ENCODE peak calls at places on chromosomes 16 and 17, in ten cellular contexts. L is breast epithelium, Q is left lung, V is suprapubic skin, M is lower lobe of right lung, J is stomach, U is Peyer's patch, R is Caco-2, K is neural progenitor cell, F is heart right ventricle. E is an unnamed sample.

GRCh38 chr17:67377727-67378443 is 804 bp downstream of the PITPNC1 start:
- DNase-seq in M (peak; percentile 75), K (peak; percentile 74), J (peak; percentile 54), L (peak; percentile 59), Q (peak; percentile 66), U (peak; percentile 56), F (peak; percentile 61), R (peak; percentile 70), V (peak; percentile 76), E (peak; percentile 92)

GRCh38 chr16:89446136-89446974 is 44.0 kb downstream of the ANKRD11 start:
- DNase-seq in L (no peak), V (no peak), F (no peak), Q (no peak), R (no peak), J (no peak), K (no peak), U (no peak), M (no peak), E (no peak)

GRCh38 chr16:5350118-5350517 is 252.5 kb upstream of the EEF2KMT start:
- DNase-seq in J (no peak), U (no peak), L (no peak), R (no peak), F (no peak), M (no peak), K (peak; percentile 25), V (no peak), Q (no peak), E (no peak)

GRCh38 chr17:60231234-60231633 is 81.5 kb downstream of the CA4 start:
- DNase-seq in L (no peak), M (no peak), U (no peak), Q (no peak), R (no peak), K (peak; percentile 4), F (no peak), J (no peak), V (no peak), E (no peak)

GRCh38 chr17:30519707-30520106 is 42.5 kb downstream of the GOSR1 start:
- DNase-seq in F (no peak), M (no peak), L (no peak), U (no peak), J (no peak), Q (no peak), V (no peak), K (no peak), R (no peak), E (no peak)

GRCh38 chr17:40022497-40022896 is 7.3 kb downstream of the CSF3 start:
- DNase-seq in M (no peak), U (no peak), K (no peak), J (no peak), Q (no peak), L (no peak), F (no peak), R (no peak), V (no peak), E (no peak)

GRCh38 chr17:76447931-76448652 is 4.9 kb downstream of the UBE2O start:
- DNase-seq in L (no peak), F (no peak), K (no peak), J (no peak), R (no peak), U (no peak), M (no peak), V (no peak), Q (no peak), E (no peak)

GRCh38 chr17:37273419-37274051 is 102.2 kb upstream of the C17orf78 start:
- DNase-seq in L (no peak), Q (no peak), U (no peak), M (no peak), R (no peak), V (no peak), K (peak; percentile 28), F (no peak), J (no peak), E (no peak)

DNA sequence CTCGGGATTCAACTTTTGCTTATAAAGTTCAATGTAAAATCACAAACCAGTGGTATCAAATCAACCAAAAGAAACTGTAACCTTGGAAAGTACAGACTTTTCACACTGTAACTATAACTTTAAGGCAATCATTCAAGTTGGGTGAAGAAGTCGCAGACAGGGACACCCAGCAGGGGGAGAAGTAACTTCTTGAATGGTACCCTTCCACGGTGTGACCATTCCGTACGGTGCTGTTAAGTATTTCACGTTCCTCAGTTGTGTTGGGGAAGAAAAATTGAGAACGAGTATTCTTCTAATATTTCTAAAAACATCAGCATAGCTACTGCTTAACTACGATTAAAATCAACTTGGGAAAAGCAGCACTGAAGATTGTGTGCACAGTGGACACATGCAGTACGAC is 55.8 kb downstream of the MYH10 start:
- DNase-seq in V (no peak), R (no peak), Q (no peak), F (no peak), J (no peak), L (no peak), U (no peak), M (no peak), K (no peak), E (no peak)
- TF ChIP-seq CTCF in V (no peak), R (peak; percentile 21), Q (no peak), F (peak; percentile 27), J (no peak), L (no peak), U (peak; percentile 17), M (peak; percentile 25), K (peak; percentile 14), E (no peak)

GRCh38 chr16:24771779-24772157 is 42.3 kb downstream of the TNRC6A start:
- DNase-seq in L (no peak), J (no peak), V (no peak), F (no peak), K (no peak), R (no peak), Q (no peak), M (no peak), U (no peak), E (no peak)
- H3K36me3 ChIP-seq in L (no peaks in the 10 kb centered on the region), J (peaks cover 12% of the 10 kb centered on the region), V (peaks cover 13% of the 10 kb centered on the region), F (peaks cover 4% of the 10 kb centered on the region), K (peaks cover 7% of the 10 kb centered on the region), R (peaks cover 1% of the 10 kb centered on the region), Q (peaks cover 11% of the 10 kb centered on the region), M (peaks cover 15% of the 10 kb centered on the region), U (peaks cover 11% of the 10 kb centered on the region), E (no peaks in the 10 kb centered on the region)

GRCh38 chr17:73210002-73210678 is 17.3 kb downstream of the COG1 start:
- DNase-seq in R (peak; percentile 35), L (no peak), J (no peak), U (no peak), Q (no peak), F (no peak), V (no peak), K (no peak), M (no peak), E (no peak)
- TF ChIP-seq CTCF in R (peak; percentile 51), L (no peak), J (no peak), U (peak; percentile 30), Q (no peak), F (no peak), V (no peak), K (peak; percentile 49), M (peak; percentile 12), E (peak; percentile 20)

GRCh38 chr16:47461598-47462266 is 601 bp downstream of the PHKB start:
- DNase-seq in U (no peak), F (no peak), M (no peak), R (peak; percentile 37), K (peak; percentile 58), J (no peak), V (no peak), L (no peak), Q (peak; percentile 33), E (no peak)
- H3K36me3 ChIP-seq in U (peaks cover 11% of the 10 kb centered on the region), F (no peaks in the 10 kb centered on the region), M (peaks cover 6% of the 10 kb centered on the region), R (no peaks in the 10 kb centered on the region), K (peaks cover 5% of the 10 kb centered on the region), J (peaks cover 8% of the 10 kb centered on the region), V (peaks cover 4% of the 10 kb centered on the region), L (no peaks in the 10 kb centered on the region), Q (peaks cover 15% of the 10 kb centered on the region), E (peaks cover 5% of the 10 kb centered on the region)

DNA sequence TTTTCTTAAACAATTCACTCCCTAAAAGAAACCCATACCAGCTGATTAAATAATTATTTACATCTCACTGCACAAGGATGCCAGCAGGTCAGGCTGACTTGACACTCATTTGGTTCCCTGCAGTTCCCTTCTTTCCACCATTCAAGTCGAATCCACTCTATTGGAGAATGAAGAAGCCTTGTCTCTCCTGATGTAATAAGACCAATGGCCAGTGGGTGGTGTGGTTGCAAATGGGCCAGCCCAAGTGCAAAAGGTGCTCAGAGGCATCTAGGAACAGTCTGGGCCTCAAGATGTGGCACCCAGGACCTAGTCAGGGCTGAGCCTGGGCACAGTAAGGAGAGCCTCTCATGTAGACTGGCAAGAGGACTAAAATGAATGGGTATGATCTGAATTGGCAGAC is 9.3 kb downstream of the C16orf78 start:
- DNase-seq in M (no peak), Q (no peak), F (no peak), K (peak; percentile 68), U (no peak), R (peak; percentile 25), J (no peak), V (no peak), L (no peak), E (no peak)
- TF ChIP-seq CTCF in M (no peak), Q (no peak), F (no peak), K (peak; percentile 61), U (no peak), R (peak; percentile 25), J (no peak), V (no peak), L (no peak), E (no peak)

GRCh38 chr17:550041-550398 is 164.6 kb downstream of the VPS53 start:
- DNase-seq in K (no peak), U (no peak), J (no peak), L (no peak), V (no peak), M (no peak), R (no peak), Q (no peak), F (no peak), E (no peak)
- H3K36me3 ChIP-seq in K (no peaks in the 10 kb centered on the region), U (peaks cover 41% of the 10 kb centered on the region), J (peaks cover 72% of the 10 kb centered on the region), L (no peaks in the 10 kb centered on the region), V (peaks cover 52% of the 10 kb centered on the region), M (peaks cover 24% of the 10 kb centered on the region), R (no peaks in the 10 kb centered on the region), Q (peaks cover 31% of the 10 kb centered on the region), F (peaks cover 30% of the 10 kb centered on the region), E (peaks cover 21% of the 10 kb centered on the region)